ENCODE peak calls at places on chromosomes 12 and 14, in nine cellular contexts. M is SK-N-SH, L is upper lobe of left lung, V is transverse colon, H is HL-60, A is spleen, Y is endothelial cell of umbilical vein, D is breast epithelium, R is K562. T is an unnamed sample. For H3K27me3, the result is how much of the 10 kb centered on the place peaks cover.

GRCh38 chr14:93980464-93981201 is 4.3 kb upstream of the ASB2 start:
- DNase-seq in A (no peak), L (no peak), V (peak), H (no peak), D (no peak), R (no peak), Y (no peak), M (no peak), T (no peak)

GRCh38 chr12:13133886-13134285 is 30.4 kb upstream of the GSG1 start:
- DNase-seq in L (no peak), D (no peak), R (no peak), V (no peak), M (no peak), H (no peak), Y (no peak), A (no peak), T (no peak)

GRCh38 chr14:101823511-101824120 is 62.1 kb downstream of the PPP2R5C start:
- DNase-seq in L (no peak), V (peak), R (no peak), D (no peak), A (no peak), M (no peak), Y (peak), H (no peak), T (peak)

GRCh38 chr14:26395726-26396125 is 202.1 kb downstream of the NOVA1 start:
- DNase-seq in A (no peak), R (no peak), V (no peak), D (no peak), Y (no peak), L (no peak), H (no peak), M (no peak), T (no peak)

GRCh38 chr12:106255952-106256351 is 8.1 kb upstream of the CKAP4 start:
- DNase-seq in R (no peak), H (no peak), Y (no peak), M (no peak), L (no peak), A (no peak), V (no peak), D (no peak), T (no peak)

GRCh38 chr14:94079891-94080605 is 954 bp downstream of the DDX24 start:
- DNase-seq in A (no peak), L (no peak), V (no peak), Y (peak), M (no peak), R (no peak), H (no peak), D (no peak), T (no peak)

GRCh38 chr12:75960086-75960910 is 71.3 kb downstream of the PHLDA1 start:
- DNase-seq in H (no peak), M (no peak), Y (no peak), D (no peak), A (no peak), L (no peak), V (peak), R (no peak), T (peak)

GRCh38 chr12:126667340-126667739 is 1599.6 kb upstream of the TMEM132C start:
- DNase-seq in Y (no peak), A (no peak), M (no peak), V (no peak), R (no peak), H (no peak), L (no peak), D (no peak), T (no peak)

GRCh38 chr14:50860478-50861086 is 11.3 kb upstream of the ABHD12B start:
- DNase-seq in Y (peak), V (peak), D (peak), R (peak), A (peak), M (peak), H (peak), L (peak), T (peak)

GRCh38 chr12:92759634-92760268 is 57.0 kb downstream of the PLEKHG7 start:
- DNase-seq in D (no peak), H (peak), L (no peak), Y (peak), R (peak), A (no peak), M (no peak), V (no peak), T (no peak)

GRCh38 chr12:92756905-92757598 is 54.3 kb downstream of the PLEKHG7 start:
- DNase-seq in R (no peak), Y (no peak), A (no peak), V (no peak), L (no peak), H (no peak), M (no peak), D (no peak), T (no peak)

GRCh38 chr12:92757599-92758121 is 54.9 kb downstream of the PLEKHG7 start:
- DNase-seq in R (no peak), V (no peak), L (no peak), Y (peak), D (no peak), M (no peak), A (no peak), H (no peak), T (no peak)

GRCh38 chr12:92753976-92754885 is 51.4 kb downstream of the PLEKHG7 start:
- DNase-seq in R (no peak), V (no peak), L (no peak), M (no peak), D (no peak), Y (peak), A (no peak), H (no peak), T (no peak)
- TF ChIP-seq POLR2AphosphoS5 in R (no peak), V (no peak), L (no peak), M (no peak), D (no peak), Y (peak), A (no peak), H (no peak), T (no peak)

DNA sequence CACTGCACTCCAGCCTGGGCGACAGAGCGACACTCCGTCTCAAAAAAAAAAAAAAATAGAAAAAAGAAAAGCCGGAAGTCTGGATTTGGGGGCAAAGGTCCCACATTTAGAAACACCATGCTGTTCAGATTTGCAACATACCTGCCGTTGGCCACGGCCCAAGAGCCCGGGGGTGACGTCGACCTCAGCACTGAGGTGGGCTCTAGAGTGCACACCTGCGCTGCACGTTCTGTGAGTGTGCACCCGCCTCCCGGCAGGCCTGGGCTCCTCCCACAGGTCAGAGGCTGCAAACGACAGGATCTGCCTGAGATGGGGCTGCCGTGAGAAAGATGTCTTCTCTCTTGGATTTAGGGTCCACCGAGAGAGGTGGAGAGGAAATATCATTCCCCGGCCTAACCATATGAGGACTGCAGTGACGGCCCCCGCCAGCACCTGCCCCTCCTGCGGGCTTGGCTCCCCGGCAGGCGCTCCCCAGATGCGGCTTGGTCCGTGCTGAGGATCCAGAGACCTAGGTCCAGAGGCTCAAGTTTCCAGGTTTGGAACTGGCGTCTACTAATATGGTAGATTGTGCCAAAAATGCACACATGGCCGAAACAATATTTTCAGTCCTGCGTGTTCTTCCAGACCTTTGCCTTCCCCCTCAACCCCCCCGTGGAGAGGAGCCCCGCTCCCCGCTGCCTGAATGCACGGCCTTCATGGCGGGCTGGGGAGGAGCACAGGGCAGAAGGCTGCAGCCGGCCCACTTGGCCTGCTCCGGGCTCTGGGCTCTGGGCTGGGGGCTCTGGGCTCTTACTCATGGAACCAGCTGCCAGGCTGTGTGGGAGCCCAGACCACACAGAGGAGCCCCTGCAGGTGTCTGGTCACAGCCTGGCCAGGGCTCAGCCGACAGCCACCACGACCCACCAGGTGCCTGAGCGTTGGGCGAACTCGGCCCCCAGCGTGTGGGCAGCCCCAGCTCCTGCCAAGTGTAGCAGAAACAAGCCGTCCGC is 58.8 kb upstream of the FBRSL1 start:
- DNase-seq in L (no peak), H (no peak), D (no peak), M (no peak), V (peak), R (no peak), Y (no peak), A (no peak), T (no peak)
- H3K27me3 ChIP-seq in L (under half), H (under half), D (under half), M (under half), V (under half), R (half or more), Y (under half), A (under half), T (half or more)

GRCh38 chr12:26153421-26154154 is 28.8 kb upstream of the BHLHE41 start:
- DNase-seq in A (no peak), R (no peak), M (no peak), Y (peak), V (no peak), H (no peak), L (no peak), D (no peak), T (no peak)
- TF ChIP-seq POLR2AphosphoS5 in A (no peak), R (no peak), M (peak), Y (peak), V (peak), H (no peak), L (no peak), D (no peak), T (peak)

DNA sequence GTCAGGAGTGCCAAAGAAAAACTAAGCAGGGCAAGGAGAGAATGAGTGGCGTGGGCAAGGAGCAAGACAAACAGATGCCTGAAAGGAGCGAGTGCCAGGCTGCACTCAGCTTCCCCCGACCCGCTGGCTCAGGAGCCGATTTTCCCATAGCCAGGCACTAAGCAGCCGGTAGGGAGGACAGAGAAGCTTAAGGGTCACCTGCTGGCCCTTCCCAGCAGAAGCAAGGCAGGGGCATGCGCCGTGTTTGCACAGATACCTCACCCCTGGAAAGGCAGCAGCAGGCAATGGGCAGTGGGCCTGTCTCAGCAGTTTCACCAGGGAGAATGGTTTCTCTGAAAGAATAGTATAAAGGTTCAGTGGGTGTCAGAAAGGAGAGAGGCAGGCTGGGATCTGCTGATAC is 104.9 kb upstream of the FKBP4 start:
- DNase-seq in L (no peak), Y (no peak), A (no peak), H (no peak), M (no peak), V (no peak), D (no peak), R (no peak), T (no peak)
- H3K27me3 ChIP-seq in L (under half), Y (under half), A (under half), H (under half), M (under half), V (under half), D (under half), R (under half), T (under half)